ENCODE peak calls at places on chromosomes 16 and 17, in nine cellular contexts. One of them, this sample, is unnamed.

GRCh38 chr16:56347166-56347565 is 78.2 kb downstream of the AMFR start:
- DNase-seq in heart left ventricle: peak
- DNase-seq in uterus: no peak
- DNase-seq in HCT116: no peak
- DNase-seq in transverse colon: no peak
- DNase-seq in tibial nerve: no peak
- DNase-seq in A549: no peak
- DNase-seq in prostate gland: no peak
- DNase-seq in adrenal gland: no peak
- DNase-seq in this sample: no peak

GRCh38 chr16:58518083-58518979 is 3.0 kb downstream of the SETD6 start:
- DNase-seq in A549: no peak
- DNase-seq in heart left ventricle: no peak
- DNase-seq in uterus: no peak
- DNase-seq in transverse colon: no peak
- DNase-seq in HCT116: no peak
- DNase-seq in adrenal gland: no peak
- DNase-seq in prostate gland: no peak
- DNase-seq in tibial nerve: no peak
- DNase-seq in this sample: no peak

GRCh38 chr17:4854181-4854681 is 21.1 kb downstream of the MINK1 start:
- DNase-seq in A549: peak
- DNase-seq in adrenal gland: no peak
- DNase-seq in prostate gland: peak
- DNase-seq in transverse colon: no peak
- DNase-seq in uterus: no peak
- DNase-seq in heart left ventricle: no peak
- DNase-seq in tibial nerve: no peak
- DNase-seq in HCT116: no peak
- DNase-seq in this sample: no peak

GRCh38 chr16:85083051-85083639 is 29.1 kb downstream of the CIBAR2 start:
- DNase-seq in heart left ventricle: no peak
- DNase-seq in A549: no peak
- DNase-seq in adrenal gland: no peak
- DNase-seq in HCT116: no peak
- DNase-seq in prostate gland: no peak
- DNase-seq in tibial nerve: no peak
- DNase-seq in uterus: no peak
- DNase-seq in transverse colon: no peak
- DNase-seq in this sample: no peak

GRCh38 chr17:3879181-3879580 is 13.7 kb downstream of the CAMKK1 start:
- DNase-seq in tibial nerve: no peak
- DNase-seq in A549: no peak
- DNase-seq in uterus: no peak
- DNase-seq in prostate gland: no peak
- DNase-seq in transverse colon: no peak
- DNase-seq in adrenal gland: no peak
- DNase-seq in HCT116: no peak
- DNase-seq in heart left ventricle: no peak
- DNase-seq in this sample: peak

GRCh38 chr17:77327566-77328463 is 187.0 kb downstream of the SEC14L1 start:
- DNase-seq in transverse colon: peak
- DNase-seq in adrenal gland: peak
- DNase-seq in uterus: peak
- DNase-seq in heart left ventricle: peak
- DNase-seq in A549: no peak
- DNase-seq in tibial nerve: no peak
- DNase-seq in HCT116: no peak
- DNase-seq in prostate gland: no peak
- DNase-seq in this sample: no peak

GRCh38 chr17:40936437-40936971 is 942 bp downstream of the KRT23 start:
- DNase-seq in HCT116: no peak
- DNase-seq in uterus: no peak
- DNase-seq in adrenal gland: no peak
- DNase-seq in transverse colon: peak
- DNase-seq in tibial nerve: no peak
- DNase-seq in heart left ventricle: no peak
- DNase-seq in prostate gland: peak
- DNase-seq in A549: no peak
- DNase-seq in this sample: no peak

GRCh38 chr16:22353188-22353919 is 21.1 kb downstream of the CDR2 start:
- DNase-seq in prostate gland: no peak
- DNase-seq in A549: peak
- DNase-seq in adrenal gland: no peak
- DNase-seq in HCT116: peak
- DNase-seq in uterus: no peak
- DNase-seq in tibial nerve: no peak
- DNase-seq in heart left ventricle: no peak
- DNase-seq in transverse colon: peak
- DNase-seq in this sample: no peak

GRCh38 chr16:87263418-87264052 is 53.7 kb downstream of the C16orf95 start:
- DNase-seq in heart left ventricle: no peak
- DNase-seq in uterus: no peak
- DNase-seq in A549: no peak
- DNase-seq in adrenal gland: no peak
- DNase-seq in HCT116: peak
- DNase-seq in prostate gland: no peak
- DNase-seq in transverse colon: peak
- DNase-seq in tibial nerve: no peak
- DNase-seq in this sample: no peak

GRCh38 chr16:56950881-56951771 is 10.6 kb upstream of the CETP start:
- DNase-seq in tibial nerve: peak
- DNase-seq in uterus: no peak
- DNase-seq in prostate gland: peak
- DNase-seq in heart left ventricle: peak
- DNase-seq in A549: peak
- DNase-seq in adrenal gland: peak
- DNase-seq in HCT116: no peak
- DNase-seq in transverse colon: peak
- DNase-seq in this sample: peak

GRCh38 chr17:58757162-58757613 is 1.5 kb downstream of the PPM1E start:
- DNase-seq in transverse colon: no peak
- DNase-seq in A549: no peak
- DNase-seq in uterus: no peak
- DNase-seq in HCT116: no peak
- DNase-seq in heart left ventricle: no peak
- DNase-seq in prostate gland: no peak
- DNase-seq in adrenal gland: no peak
- DNase-seq in tibial nerve: no peak
- DNase-seq in this sample: no peak

GRCh38 chr17:58755577-58756245 is at the start of gene PPM1E:
- DNase-seq in adrenal gland: peak
- DNase-seq in prostate gland: peak
- DNase-seq in tibial nerve: peak
- DNase-seq in A549: peak
- DNase-seq in HCT116: no peak
- DNase-seq in heart left ventricle: peak
- DNase-seq in transverse colon: peak
- DNase-seq in uterus: peak
- DNase-seq in this sample: no peak

GRCh38 chr17:58758890-58759289 is 3.2 kb downstream of the PPM1E start:
- DNase-seq in HCT116: no peak
- DNase-seq in heart left ventricle: no peak
- DNase-seq in transverse colon: no peak
- DNase-seq in uterus: no peak
- DNase-seq in A549: no peak
- DNase-seq in tibial nerve: no peak
- DNase-seq in adrenal gland: no peak
- DNase-seq in prostate gland: no peak
- DNase-seq in this sample: no peak

GRCh38 chr17:58755269-58755576 is 431 bp upstream of the PPM1E start:
- DNase-seq in uterus: no peak
- DNase-seq in transverse colon: no peak
- DNase-seq in A549: no peak
- DNase-seq in heart left ventricle: no peak
- DNase-seq in tibial nerve: no peak
- DNase-seq in prostate gland: no peak
- DNase-seq in adrenal gland: no peak
- DNase-seq in HCT116: no peak
- DNase-seq in this sample: no peak

GRCh38 chr17:58756246-58757161 is 850 bp downstream of the PPM1E start:
- DNase-seq in adrenal gland: peak
- DNase-seq in A549: no peak
- DNase-seq in prostate gland: no peak
- DNase-seq in transverse colon: no peak
- DNase-seq in HCT116: no peak
- DNase-seq in uterus: no peak
- DNase-seq in tibial nerve: no peak
- DNase-seq in heart left ventricle: peak
- DNase-seq in this sample: no peak
- TF ChIP-seq POLR2A in adrenal gland: no peak
- TF ChIP-seq POLR2A in A549: no peak
- TF ChIP-seq POLR2A in prostate gland: no peak
- TF ChIP-seq POLR2A in transverse colon: no peak
- TF ChIP-seq POLR2A in HCT116: no peak
- TF ChIP-seq POLR2A in uterus: no peak
- TF ChIP-seq POLR2A in tibial nerve: no peak
- TF ChIP-seq POLR2A in heart left ventricle: no peak
- TF ChIP-seq POLR2A in this sample: no peak

DNA sequence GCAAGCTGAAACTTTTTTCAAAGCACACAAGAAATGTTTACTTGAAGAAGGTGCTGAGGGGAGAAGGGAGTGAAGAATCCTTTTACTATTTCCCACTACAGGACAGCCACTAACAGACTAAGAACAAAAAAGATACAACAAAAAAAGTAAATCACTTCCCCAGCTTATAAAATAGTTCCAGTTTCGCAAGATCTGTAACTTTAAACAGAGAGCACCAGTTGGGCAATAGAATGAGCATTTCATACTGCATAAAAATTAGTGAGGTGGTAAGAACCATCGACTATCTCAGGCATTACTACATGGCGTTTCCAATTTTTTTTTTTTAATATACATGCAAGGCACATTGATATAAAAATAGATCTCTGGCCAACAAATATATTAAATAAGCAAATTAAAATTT is 11.1 kb downstream of the CRYBA1 start:
- DNase-seq in prostate gland: no peak
- DNase-seq in heart left ventricle: no peak
- DNase-seq in A549: no peak
- DNase-seq in tibial nerve: no peak
- DNase-seq in HCT116: no peak
- DNase-seq in transverse colon: no peak
- DNase-seq in uterus: no peak
- DNase-seq in adrenal gland: no peak
- DNase-seq in this sample: no peak
- H3K27ac ChIP-seq in prostate gland: no peak
- H3K27ac ChIP-seq in heart left ventricle: no peak
- H3K27ac ChIP-seq in A549: peak
- H3K27ac ChIP-seq in tibial nerve: peak
- H3K27ac ChIP-seq in HCT116: no peak
- H3K27ac ChIP-seq in transverse colon: peak
- H3K27ac ChIP-seq in uterus: peak
- H3K27ac ChIP-seq in adrenal gland: no peak
- H3K27ac ChIP-seq in this sample: peak

GRCh38 chr17:81388612-81389367 is 6.5 kb upstream of the BAHCC1 start:
- DNase-seq in HCT116: no peak
- DNase-seq in heart left ventricle: no peak
- DNase-seq in prostate gland: no peak
- DNase-seq in tibial nerve: no peak
- DNase-seq in uterus: peak
- DNase-seq in transverse colon: no peak
- DNase-seq in adrenal gland: no peak
- DNase-seq in A549: peak
- DNase-seq in this sample: no peak

GRCh38 chr17:81386141-81386645 is 9.1 kb upstream of the BAHCC1 start:
- DNase-seq in A549: no peak
- DNase-seq in tibial nerve: no peak
- DNase-seq in heart left ventricle: no peak
- DNase-seq in prostate gland: no peak
- DNase-seq in transverse colon: peak
- DNase-seq in uterus: no peak
- DNase-seq in adrenal gland: no peak
- DNase-seq in HCT116: no peak
- DNase-seq in this sample: no peak

GRCh38 chr17:81386646-81387234 is 8.5 kb upstream of the BAHCC1 start:
- DNase-seq in uterus: peak
- DNase-seq in prostate gland: no peak
- DNase-seq in transverse colon: peak
- DNase-seq in HCT116: no peak
- DNase-seq in heart left ventricle: peak
- DNase-seq in adrenal gland: no peak
- DNase-seq in tibial nerve: no peak
- DNase-seq in A549: no peak
- DNase-seq in this sample: peak

GRCh38 chr17:81388091-81388611 is 7.1 kb upstream of the BAHCC1 start:
- DNase-seq in HCT116: no peak
- DNase-seq in adrenal gland: no peak
- DNase-seq in A549: no peak
- DNase-seq in prostate gland: no peak
- DNase-seq in tibial nerve: no peak
- DNase-seq in transverse colon: no peak
- DNase-seq in uterus: peak
- DNase-seq in heart left ventricle: no peak
- DNase-seq in this sample: no peak

DNA sequence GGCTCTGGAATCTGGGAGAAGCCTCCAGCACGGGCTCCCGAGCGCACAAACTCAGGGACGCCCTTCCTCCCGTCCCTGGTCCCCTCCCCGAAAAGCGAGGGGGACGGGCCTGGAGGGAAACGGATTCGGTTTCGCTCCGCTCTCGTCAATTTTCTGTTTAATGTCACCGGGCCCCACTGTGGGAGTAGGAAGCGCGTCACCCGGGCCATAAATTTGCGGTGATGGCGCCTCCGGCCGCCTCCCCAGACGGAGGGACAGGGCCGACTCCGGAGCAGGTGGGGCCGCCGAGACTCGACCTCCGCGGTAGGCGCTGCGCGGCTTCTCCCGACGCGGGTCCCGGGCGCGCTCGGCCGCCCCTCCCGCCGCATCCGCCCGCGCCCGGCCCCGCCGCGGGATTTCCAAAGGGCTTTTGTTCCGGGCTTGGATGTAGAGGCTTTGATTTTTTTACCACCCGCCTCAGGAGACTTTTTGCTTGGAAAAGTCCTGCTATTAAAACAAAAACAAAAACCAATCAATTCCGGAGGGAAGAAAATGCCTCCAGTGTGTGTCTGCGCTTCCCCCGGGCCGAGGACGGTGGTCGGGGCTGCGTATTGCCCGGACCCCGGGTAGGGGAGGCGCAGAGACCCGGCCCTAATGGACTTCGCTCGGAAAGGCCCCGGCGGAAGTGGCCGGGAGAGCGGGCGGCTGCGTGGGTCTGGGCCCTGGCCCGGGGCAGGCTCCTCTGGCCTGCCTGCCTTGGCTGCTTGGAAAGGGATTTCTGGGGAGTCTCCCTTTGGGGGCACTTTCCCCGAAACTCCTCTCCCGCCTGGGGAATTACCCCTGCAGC is 7.8 kb upstream of the BAHCC1 start:
- DNase-seq in uterus: peak
- DNase-seq in prostate gland: peak
- DNase-seq in transverse colon: peak
- DNase-seq in heart left ventricle: no peak
- DNase-seq in adrenal gland: no peak
- DNase-seq in tibial nerve: no peak
- DNase-seq in A549: no peak
- DNase-seq in HCT116: no peak
- DNase-seq in this sample: no peak
- TF ChIP-seq POLR2A in uterus: no peak
- TF ChIP-seq POLR2A in prostate gland: peak
- TF ChIP-seq POLR2A in transverse colon: peak
- TF ChIP-seq POLR2A in heart left ventricle: peak
- TF ChIP-seq POLR2A in adrenal gland: no peak
- TF ChIP-seq POLR2A in tibial nerve: peak
- TF ChIP-seq POLR2A in A549: peak
- TF ChIP-seq POLR2A in HCT116: peak
- TF ChIP-seq POLR2A in this sample: peak

GRCh38 chr17:45143101-45143670 is 5.1 kb upstream of the HEXIM1 start:
- DNase-seq in heart left ventricle: no peak
- DNase-seq in adrenal gland: no peak
- DNase-seq in transverse colon: no peak
- DNase-seq in A549: no peak
- DNase-seq in tibial nerve: no peak
- DNase-seq in prostate gland: no peak
- DNase-seq in HCT116: no peak
- DNase-seq in uterus: no peak
- DNase-seq in this sample: no peak
- H3K27ac ChIP-seq in heart left ventricle: peak
- H3K27ac ChIP-seq in adrenal gland: no peak
- H3K27ac ChIP-seq in transverse colon: peak
- H3K27ac ChIP-seq in A549: no peak
- H3K27ac ChIP-seq in tibial nerve: peak
- H3K27ac ChIP-seq in prostate gland: peak
- H3K27ac ChIP-seq in HCT116: no peak
- H3K27ac ChIP-seq in uterus: peak
- H3K27ac ChIP-seq in this sample: peak